ENCODE peak calls at places on chromosomes 16 and 17, in eight cellular contexts. A is A549, S is IMR-90, W is WTC11, V is GM12878, N is H1, F is HepG2, C is SK-N-SH. H is an unnamed sample.

GRCh38 chr17:29621751-29622194 is 939 bp downstream of the CORO6 start:
- DNase-seq in A (no peak), S (no peak), W (no peak), V (no peak), N (no peak), F (no peak), C (peak), H (no peak)

GRCh38 chr17:61635913-61636432 is 45.0 kb upstream of the NACA2 start:
- DNase-seq in A (no peak), S (peak), W (peak), V (peak), N (no peak), F (peak), C (peak), H (peak)

GRCh38 chr17:77291591-77292386 is 151.0 kb downstream of the SEC14L1 start:
- DNase-seq in A (no peak), S (no peak), W (no peak), V (no peak), N (no peak), F (no peak), C (no peak), H (no peak)

GRCh38 chr16:48903054-48903453 is 293.1 kb upstream of the N4BP1 start:
- DNase-seq in A (no peak), S (no peak), W (peak), V (no peak), N (no peak), F (no peak), C (peak), H (no peak)

GRCh38 chr17:376936-377863 is 24.6 kb upstream of the RPH3AL start:
- DNase-seq in A (no peak), S (peak), W (no peak), V (no peak), N (no peak), F (no peak), C (no peak), H (no peak)

GRCh38 chr16:80718480-80719220 is 85.7 kb downstream of the CDYL2 start:
- DNase-seq in A (no peak), S (peak), W (peak), V (no peak), N (no peak), F (no peak), C (no peak), H (no peak)

GRCh38 chr16:79876332-79876730 is 275.8 kb upstream of the MAF start:
- DNase-seq in A (no peak), S (no peak), W (no peak), V (peak), N (no peak), F (no peak), C (no peak), H (no peak)

GRCh38 chr17:61393904-61394629 is 5.6 kb upstream of the TBX2 start:
- DNase-seq in A (no peak), S (peak), W (no peak), V (no peak), N (no peak), F (peak), C (peak), H (no peak)

GRCh38 chr17:28372203-28372944 is 880 bp downstream of the SARM1 start:
- DNase-seq in A (no peak), S (peak), W (peak), V (no peak), N (no peak), F (no peak), C (peak), H (no peak)

GRCh38 chr17:78718575-78719209 is 63.4 kb downstream of the CYTH1 start:
- DNase-seq in A (no peak), S (no peak), W (no peak), V (no peak), N (no peak), F (no peak), C (no peak), H (no peak)

GRCh38 chr17:16352838-16353701 is at the start of gene CENPV:
- DNase-seq in A (peak), S (peak), W (peak), V (no peak), N (peak), F (peak), C (peak), H (peak)

GRCh38 chr16:81445143-81445922 is 725 bp downstream of the CMIP start:
- DNase-seq in A (peak), S (peak), W (no peak), V (no peak), N (no peak), F (no peak), C (peak), H (peak)

GRCh38 chr16:2213817-2214720 is 571 bp downstream of the PGP start:
- DNase-seq in A (no peak), S (no peak), W (no peak), V (no peak), N (no peak), F (no peak), C (peak), H (peak)

GRCh38 chr17:17269926-17270773 is 10.9 kb downstream of the COPS3 start:
- DNase-seq in A (no peak), S (no peak), W (peak), V (no peak), N (no peak), F (peak), C (no peak), H (no peak)

GRCh38 chr16:75058815-75059214 is 57.8 kb downstream of the LDHD start:
- DNase-seq in A (no peak), S (peak), W (no peak), V (no peak), N (no peak), F (no peak), C (no peak), H (no peak)

GRCh38 chr16:1690810-1691209 is 12.7 kb downstream of the JPT2 start:
- DNase-seq in A (no peak), S (no peak), W (no peak), V (no peak), N (no peak), F (no peak), C (no peak), H (no peak)

GRCh38 chr16:87284183-87284582 is 33.0 kb downstream of the C16orf95 start:
- DNase-seq in A (no peak), S (no peak), W (no peak), V (no peak), N (no peak), F (no peak), C (no peak), H (no peak)

GRCh38 chr17:64718058-64718457 is 56.0 kb upstream of the SMURF2 start:
- DNase-seq in A (no peak), S (no peak), W (no peak), V (no peak), N (no peak), F (no peak), C (no peak), H (no peak)

GRCh38 chr17:80868022-80868609 is 123.5 kb upstream of the CHMP6 start:
- DNase-seq in A (no peak), S (no peak), W (no peak), V (no peak), N (no peak), F (no peak), C (no peak), H (no peak)

GRCh38 chr16:30850246-30850645 is 43.6 kb downstream of the BCL7C start:
- DNase-seq in A (no peak), S (no peak), W (no peak), V (no peak), N (no peak), F (no peak), C (no peak), H (no peak)

GRCh38 chr17:33888455-33888854 is 366.6 kb upstream of the CCL2 start:
- DNase-seq in A (no peak), S (no peak), W (no peak), V (no peak), N (no peak), F (no peak), C (no peak), H (peak)

DNA sequence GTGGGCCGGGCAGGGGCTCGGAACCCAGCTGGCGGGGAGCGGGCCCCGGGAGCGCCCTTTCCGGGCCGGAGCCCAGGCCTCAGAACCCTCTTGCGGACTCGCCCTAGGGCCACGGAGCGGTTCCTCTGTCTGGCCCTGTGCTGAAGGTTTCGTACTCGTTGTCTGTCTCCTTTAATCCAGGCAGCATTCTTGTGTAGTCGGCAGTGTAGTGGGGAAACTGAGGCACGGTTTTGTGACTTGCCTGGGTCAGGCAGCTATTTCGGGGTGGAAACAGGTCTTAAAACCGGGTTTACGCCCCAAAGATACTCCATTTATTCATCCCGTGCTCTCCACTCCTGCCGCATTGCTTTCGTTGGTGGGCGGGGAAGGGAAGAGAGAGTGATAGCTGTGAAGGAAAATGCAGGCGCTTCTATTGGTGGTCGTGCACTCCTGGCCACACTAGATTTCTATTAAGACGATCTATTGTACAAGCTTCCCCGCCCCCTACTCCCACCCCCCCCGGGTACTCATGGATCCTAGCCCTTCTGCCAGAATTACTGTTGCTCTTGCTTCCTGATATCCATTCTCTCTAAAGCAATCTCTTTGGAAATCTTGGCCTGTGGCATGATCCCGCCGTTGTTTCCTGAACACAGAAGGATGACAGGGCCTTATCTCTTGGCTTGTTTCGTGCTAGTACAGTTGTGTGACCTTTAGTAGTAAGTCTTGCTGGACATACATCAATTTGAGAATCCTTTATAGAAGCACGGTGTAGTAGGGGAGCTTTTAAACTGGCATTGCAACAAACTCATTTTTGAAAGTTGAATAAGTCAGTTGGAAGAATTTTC is 751 bp downstream of the DCAF7 start:
- DNase-seq in A (peak), S (peak), W (no peak), V (no peak), N (no peak), F (peak), C (peak), H (peak)
- TF ChIP-seq USF2 in A (no peak), S (no peak), W (no peak), V (no peak), N (no peak), F (no peak), C (no peak), H (no peak)

GRCh38 chr17:20009052-20009301 is 182 bp upstream of the SPECC1 start:
- DNase-seq in A (peak), S (no peak), W (no peak), V (no peak), N (no peak), F (no peak), C (no peak), H (no peak)
- TF ChIP-seq USF2 in A (no peak), S (no peak), W (no peak), V (no peak), N (no peak), F (no peak), C (no peak), H (no peak)

GRCh38 chr17:48893646-48894508 is 1.3 kb downstream of the ATP5MC1 start:
- DNase-seq in A (no peak), S (no peak), W (no peak), V (no peak), N (no peak), F (no peak), C (no peak), H (no peak)

GRCh38 chr17:48892940-48893645 is 506 bp downstream of the ATP5MC1 start:
- DNase-seq in A (no peak), S (no peak), W (no peak), V (no peak), N (no peak), F (no peak), C (no peak), H (no peak)

GRCh38 chr17:48890086-48890485 is 2.5 kb upstream of the ATP5MC1 start:
- DNase-seq in A (no peak), S (no peak), W (no peak), V (no peak), N (no peak), F (no peak), C (no peak), H (no peak)

DNA sequence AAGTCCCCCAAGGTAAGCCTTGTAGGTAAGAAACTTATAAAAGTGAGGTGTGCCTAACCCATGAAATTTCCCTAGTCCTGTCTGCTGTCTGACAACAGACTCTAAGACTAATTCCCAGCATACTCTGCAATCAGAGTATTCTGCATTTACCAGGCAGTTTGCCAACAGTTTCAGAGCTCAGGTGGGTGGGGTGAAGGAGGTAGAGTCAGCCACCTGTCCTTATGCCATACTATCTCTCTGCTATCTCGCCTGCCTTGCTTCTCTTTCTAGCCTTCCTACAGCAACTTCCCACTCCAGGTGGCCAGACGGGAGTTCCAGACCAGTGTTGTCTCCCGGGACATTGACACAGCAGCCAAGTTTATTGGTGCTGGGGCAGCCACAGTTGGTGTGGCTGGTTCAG is 2.3 kb downstream of the ATP5MC1 start:
- DNase-seq in A (no peak), S (no peak), W (no peak), V (no peak), N (no peak), F (no peak), C (no peak), H (no peak)
- TF ChIP-seq USF2 in A (no peak), S (no peak), W (no peak), V (no peak), N (no peak), F (no peak), C (no peak), H (no peak)

DNA sequence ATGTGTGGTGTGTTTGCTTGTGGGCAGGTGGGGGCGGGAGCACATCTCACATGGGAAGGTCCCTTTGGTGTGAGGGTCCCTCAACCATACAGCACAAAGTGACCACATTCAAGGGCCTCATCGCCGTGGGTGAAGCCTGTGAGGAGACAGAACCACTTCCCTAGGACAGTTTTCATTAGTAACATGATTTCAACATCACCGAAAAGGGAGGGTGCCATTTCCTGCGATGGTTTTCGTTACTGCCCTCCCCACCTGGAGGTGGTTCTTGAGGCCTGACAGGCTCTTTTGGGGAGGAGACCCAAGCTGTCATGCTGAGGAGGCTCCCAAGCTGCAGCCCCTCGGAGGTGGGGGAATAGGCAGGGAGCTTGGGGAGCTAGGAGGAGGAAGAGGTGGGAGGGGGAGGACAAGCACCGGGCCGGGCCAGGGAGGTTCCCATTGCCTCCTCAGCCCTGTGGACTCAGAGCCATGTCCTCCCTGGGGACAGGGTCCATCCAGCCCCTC is 9.5 kb downstream of the CD300LB start:
- DNase-seq in A (no peak), S (no peak), W (no peak), V (no peak), N (no peak), F (no peak), C (no peak), H (no peak)
- TF ChIP-seq USF2 in A (no peak), S (no peak), W (no peak), V (no peak), N (no peak), F (no peak), C (no peak), H (no peak)

DNA sequence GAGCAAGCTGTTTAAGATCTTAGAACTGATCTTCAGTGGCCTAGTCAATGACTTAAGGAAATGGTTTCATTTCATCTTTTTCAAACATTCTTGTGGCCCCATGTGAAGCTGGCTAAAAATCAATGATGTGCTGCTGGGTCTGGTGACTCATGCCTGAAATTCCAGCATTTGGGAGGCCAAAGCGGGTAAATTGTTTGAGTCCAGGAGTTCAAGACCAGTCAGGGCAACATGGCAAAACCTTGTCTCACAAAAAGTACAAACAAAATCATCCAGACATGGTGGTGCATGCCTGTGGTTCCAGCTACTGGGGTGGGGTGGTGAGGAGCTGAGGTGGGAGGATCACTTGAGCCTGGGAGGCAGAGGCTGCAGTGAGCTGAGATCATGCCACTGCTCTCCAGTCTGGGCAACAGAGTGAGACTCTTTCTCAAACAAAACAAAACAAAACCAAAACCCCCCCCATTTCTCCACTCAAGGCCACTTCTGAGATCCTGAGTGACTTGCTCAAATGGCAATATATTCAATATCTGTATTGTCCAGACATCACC is 17.4 kb upstream of the COL1A1 start:
- DNase-seq in A (no peak), S (peak), W (no peak), V (no peak), N (no peak), F (peak), C (no peak), H (no peak)
- TF ChIP-seq USF2 in A (no peak), S (no peak), W (no peak), V (no peak), N (no peak), F (no peak), C (no peak), H (no peak)

GRCh38 chr17:74435775-74436359 is 4.0 kb downstream of the GPRC5C start:
- DNase-seq in A (no peak), S (no peak), W (no peak), V (no peak), N (no peak), F (no peak), C (no peak), H (no peak)
- TF ChIP-seq USF2 in A (no peak), S (no peak), W (no peak), V (no peak), N (no peak), F (no peak), C (no peak), H (no peak)

GRCh38 chr17:6679241-6679640 is 27.7 kb downstream of the C17orf100 start:
- DNase-seq in A (no peak), S (no peak), W (no peak), V (no peak), N (no peak), F (no peak), C (no peak), H (no peak)

GRCh38 chr17:6676802-6677157 is 25.2 kb downstream of the C17orf100 start:
- DNase-seq in A (no peak), S (no peak), W (no peak), V (no peak), N (no peak), F (no peak), C (no peak), H (no peak)

GRCh38 chr17:6677946-6678345 is 26.4 kb downstream of the C17orf100 start:
- DNase-seq in A (no peak), S (no peak), W (no peak), V (no peak), N (no peak), F (no peak), C (no peak), H (no peak)

GRCh38 chr17:6675426-6675825 is 23.9 kb downstream of the C17orf100 start:
- DNase-seq in A (no peak), S (no peak), W (no peak), V (no peak), N (no peak), F (no peak), C (no peak), H (no peak)

DNA sequence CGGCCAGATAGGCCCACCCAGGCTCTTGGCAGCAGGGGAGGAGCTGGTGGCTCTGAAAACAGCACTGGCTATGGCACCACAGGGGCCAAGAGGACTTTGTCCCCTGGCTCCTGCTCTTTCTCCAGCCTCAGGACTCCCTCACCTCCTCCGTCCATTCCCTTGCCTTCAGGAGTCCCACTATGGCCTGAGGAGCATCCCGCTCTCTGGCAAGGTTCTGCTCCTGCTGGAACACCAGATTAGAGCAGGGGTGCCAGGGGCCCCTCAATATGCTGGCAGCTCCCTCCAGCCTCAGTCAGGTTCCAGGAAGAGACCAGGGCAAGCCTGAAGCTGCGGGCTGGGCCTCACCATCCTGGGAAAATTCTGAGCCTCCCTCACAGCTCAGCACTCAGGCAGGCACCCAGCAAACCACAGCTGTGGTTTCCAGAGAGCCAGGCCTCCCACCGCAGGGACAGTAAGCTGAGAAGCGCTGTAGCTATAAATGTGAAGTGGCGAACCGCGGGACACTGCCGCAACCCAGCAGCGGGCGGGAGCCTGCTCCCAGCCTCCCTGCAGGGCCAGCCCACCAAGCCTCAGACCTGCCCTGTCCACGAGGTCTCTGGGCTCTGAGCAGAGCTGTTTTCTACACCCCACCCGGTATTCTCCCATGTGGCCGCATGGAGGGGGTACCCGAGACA is 25.7 kb downstream of the C17orf100 start:
- DNase-seq in A (no peak), S (peak), W (no peak), V (no peak), N (no peak), F (peak), C (no peak), H (no peak)
- TF ChIP-seq USF2 in A (no peak), S (no peak), W (no peak), V (no peak), N (no peak), F (no peak), C (no peak), H (no peak)

GRCh38 chr17:2484876-2485275 is 26.8 kb downstream of the METTL16 start:
- DNase-seq in A (no peak), S (no peak), W (peak), V (no peak), N (no peak), F (no peak), C (no peak), H (no peak)
- TF ChIP-seq USF2 in A (no peak), S (no peak), W (no peak), V (no peak), N (no peak), F (no peak), C (no peak), H (no peak)

H was measured in K562.